ENCODE peak calls at places on chromosomes 16 and 17, in ten cellular contexts. N is colonic mucosa, D is tibial artery, U is astrocyte of the spinal cord, L is Peyer's patch, E is heart left ventricle, Z is lower lobe of right lung, X is GM10248, P is PC-3, H is cardiac muscle cell. S is an unnamed sample.
A peak's percentile ranks its signal among the peaks of the same experiment; 100 is the strongest.

GRCh38 chr17:79944251-79944812 is 91.3 kb downstream of the TBC1D16 start:
- DNase-seq in N (no peak), D (peak; percentile 61), U (no peak), L (peak; percentile 37), E (no peak), Z (peak; percentile 24), X (no peak), P (no peak), H (no peak), S (peak; percentile 16)

GRCh38 chr17:59668816-59669215 is 38.4 kb downstream of the PTRH2 start:
- DNase-seq in N (no peak), D (no peak), U (peak; percentile 97), L (no peak), E (no peak), Z (no peak), X (no peak), P (peak; percentile 93), H (no peak), S (no peak)

GRCh38 chr17:66775881-66776400 is 59.0 kb upstream of the CACNG5 start:
- DNase-seq in N (no peak), D (no peak), U (no peak), L (no peak), E (no peak), Z (no peak), X (no peak), P (no peak), H (no peak), S (no peak)

GRCh38 chr17:42818379-42818778 is 5.7 kb downstream of the BECN1 start:
- DNase-seq in N (no peak), D (no peak), U (no peak), L (no peak), E (no peak), Z (no peak), X (no peak), P (no peak), H (no peak), S (no peak)

GRCh38 chr17:8913091-8913490 is 45.6 kb upstream of the PIK3R6 start:
- DNase-seq in N (no peak), D (no peak), U (no peak), L (no peak), E (no peak), Z (no peak), X (peak; percentile 8), P (no peak), H (no peak), S (no peak)

GRCh38 chr16:57444711-57445110 is 2.5 kb downstream of the CIAPIN1 start:
- DNase-seq in N (no peak), D (no peak), U (no peak), L (no peak), E (no peak), Z (no peak), X (no peak), P (no peak), H (no peak), S (no peak)

GRCh38 chr17:278055-279028 is 74.3 kb downstream of the RPH3AL start:
- DNase-seq in N (peak; percentile 8), D (peak; percentile 25), U (no peak), L (peak; percentile 18), E (peak; percentile 7), Z (peak; percentile 15), X (no peak), P (no peak), H (no peak), S (no peak)

GRCh38 chr17:66541461-66542182 is 239.2 kb downstream of the PRKCA start:
- DNase-seq in N (peak; percentile 30), D (no peak), U (peak; percentile 72), L (no peak), E (no peak), Z (no peak), X (peak; percentile 50), P (peak; percentile 86), H (no peak), S (peak; percentile 39)

GRCh38 chr16:75256059-75256870 is 4.8 kb upstream of the BCAR1 start:
- DNase-seq in N (no peak), D (peak; percentile 87), U (no peak), L (no peak), E (no peak), Z (peak; percentile 63), X (no peak), P (no peak), H (peak; percentile 64), S (no peak)

GRCh38 chr16:50744911-50745310 is 3.0 kb downstream of the CYLD start:
- DNase-seq in N (no peak), D (no peak), U (no peak), L (no peak), E (no peak), Z (no peak), X (no peak), P (peak; percentile 32), H (no peak), S (no peak)

GRCh38 chr16:50745940-50746339 is 4.1 kb downstream of the CYLD start:
- DNase-seq in N (no peak), D (no peak), U (no peak), L (no peak), E (no peak), Z (no peak), X (no peak), P (no peak), H (no peak), S (no peak)

GRCh38 chr16:50751528-50751927 is 9.6 kb downstream of the CYLD start:
- DNase-seq in N (no peak), D (no peak), U (no peak), L (no peak), E (no peak), Z (no peak), X (no peak), P (no peak), H (no peak), S (no peak)

GRCh38 chr16:50743575-50744225 is 1.8 kb downstream of the CYLD start:
- DNase-seq in N (no peak), D (no peak), U (no peak), L (no peak), E (no peak), Z (no peak), X (no peak), P (no peak), H (no peak), S (no peak)

DNA sequence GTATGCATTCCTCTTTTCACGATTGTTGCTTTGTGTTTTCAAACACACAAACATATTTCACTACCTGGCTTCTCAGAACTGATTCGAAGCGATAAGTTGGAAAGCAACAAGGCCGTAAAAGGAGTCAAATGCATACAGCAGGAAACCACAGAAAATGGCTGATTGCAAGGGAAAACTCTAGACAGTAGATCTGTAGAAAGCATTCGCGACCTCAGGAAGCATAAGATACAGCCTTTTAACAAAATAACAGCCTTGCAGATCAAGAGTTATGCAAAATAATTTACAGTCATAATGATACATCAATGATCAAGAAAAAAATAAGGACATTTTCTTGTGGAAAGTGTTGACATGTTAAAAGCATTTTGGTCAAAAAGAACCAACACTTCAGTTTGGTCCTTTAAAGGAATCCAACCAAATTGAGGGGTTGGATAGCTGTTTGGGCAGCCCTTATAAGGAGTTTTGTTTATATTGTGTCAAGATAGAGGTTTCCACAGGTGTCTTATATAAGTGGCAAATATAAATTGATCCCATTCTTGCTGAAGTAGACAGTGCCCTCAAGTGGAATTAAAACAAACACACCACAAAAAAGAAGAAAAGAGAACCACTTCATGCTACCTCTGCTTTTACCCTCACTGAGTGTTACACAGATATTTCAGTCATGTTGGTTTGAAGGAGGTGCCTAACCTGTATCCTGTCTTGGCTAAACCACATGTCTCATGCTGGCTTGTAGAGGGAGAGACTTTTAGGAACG is 5.5 kb downstream of the CYLD start:
- DNase-seq in N (no peak), D (no peak), U (no peak), L (no peak), E (no peak), Z (no peak), X (peak; percentile 40), P (peak; percentile 39), H (no peak), S (no peak)
- TF ChIP-seq CTCF in N (no peak), D (peak; percentile 12), U (peak; percentile 14), L (peak; percentile 32), E (peak; percentile 37), Z (peak; percentile 32), X (peak; percentile 29), P (peak; percentile 58), H (peak; percentile 26), S (no peak)

DNA sequence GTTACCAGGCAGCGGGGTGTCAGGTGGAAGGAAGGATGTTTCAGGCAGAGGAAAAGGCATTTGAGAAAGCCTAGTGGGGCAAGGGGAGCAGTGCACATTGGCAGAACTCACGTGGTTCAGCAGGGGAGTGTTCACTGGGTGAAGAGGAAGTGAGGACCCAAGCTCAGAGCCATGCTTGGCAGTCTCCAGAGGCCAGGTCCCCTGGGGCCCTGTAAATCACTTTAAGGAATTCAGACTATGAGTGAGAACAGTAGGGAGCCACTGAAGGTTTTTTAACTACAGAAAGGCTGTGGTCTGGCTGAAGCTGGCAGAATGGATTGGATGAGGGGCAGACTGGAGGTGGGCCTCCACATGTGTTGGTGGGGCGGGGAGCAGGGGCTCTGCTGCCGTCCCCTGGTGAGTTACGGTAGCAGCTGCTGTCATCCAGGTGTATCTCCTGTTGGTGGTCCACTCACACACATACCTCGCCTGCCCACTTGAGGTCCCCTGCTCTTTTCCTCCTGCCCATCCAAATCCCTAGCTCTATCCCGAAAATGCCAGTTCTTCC is 5.1 kb downstream of the CLEC16A start:
- DNase-seq in N (no peak), D (no peak), U (peak; percentile 68), L (peak; percentile 80), E (no peak), Z (no peak), X (no peak), P (peak; percentile 15), H (no peak), S (no peak)
- TF ChIP-seq CTCF in N (no peak), D (no peak), U (no peak), L (no peak), E (no peak), Z (peak; percentile 9), X (no peak), P (no peak), H (no peak), S (peak; percentile 21)

GRCh38 chr17:76484228-76484725 is 16.9 kb downstream of the AANAT start:
- DNase-seq in N (no peak), D (no peak), U (no peak), L (no peak), E (no peak), Z (no peak), X (no peak), P (no peak), H (no peak), S (no peak)
- TF ChIP-seq CTCF in N (no peak), D (no peak), U (no peak), L (no peak), E (no peak), Z (no peak), X (no peak), P (no peak), H (no peak), S (no peak)

DNA sequence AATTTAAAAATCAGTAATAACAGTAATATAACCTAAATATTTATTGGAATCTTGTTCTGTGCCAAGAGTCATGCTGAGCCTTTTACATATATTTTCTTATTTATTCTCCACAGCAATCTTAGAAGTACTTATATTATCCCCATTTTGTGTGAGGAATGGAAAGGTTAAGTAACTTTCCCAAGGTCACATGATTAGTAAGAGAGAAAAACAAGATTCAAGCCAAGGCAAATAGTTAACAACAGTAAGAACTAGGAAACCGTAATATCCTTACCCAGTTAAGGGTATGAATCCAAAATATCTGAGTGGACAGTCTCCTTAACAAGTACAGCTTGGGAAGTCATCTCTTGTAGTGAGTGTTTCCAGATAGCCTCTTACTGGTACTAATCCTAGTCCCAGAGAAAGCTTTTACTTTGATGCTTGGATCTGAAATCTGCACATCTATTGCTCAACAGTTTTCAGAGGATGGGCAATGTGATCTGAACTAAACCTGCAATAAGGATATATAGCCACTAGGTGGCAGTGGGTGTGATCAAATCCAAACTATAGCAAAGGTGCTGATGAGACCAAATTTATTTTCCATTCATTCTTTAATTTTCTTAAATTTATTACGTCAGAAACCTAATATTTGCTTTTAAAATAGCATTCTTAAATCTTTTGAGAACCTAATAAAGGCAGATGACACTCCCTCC is 23.3 kb downstream of the SHISA6 start:
- DNase-seq in N (no peak), D (no peak), U (no peak), L (no peak), E (no peak), Z (no peak), X (no peak), P (peak; percentile 3), H (no peak), S (no peak)
- TF ChIP-seq CTCF in N (peak; percentile 28), D (no peak), U (no peak), L (no peak), E (peak; percentile 12), Z (no peak), X (peak; percentile 6), P (peak; percentile 43), H (no peak), S (peak; percentile 69)

S was measured in glutamatergic neuron.